ENCODE peak calls at places on chromosome 3, in four cellular contexts. W, Y, L and R are unnamed samples.

GRCh38 chr3:159654183-159655134 is 334.2 kb upstream of the IL12A start:
- ATAC-seq in L (no peak), Y (no peak), W (no peak), R (no peak)

GRCh38 chr3:115399751-115400150 is 223.6 kb upstream of the GAP43 start:
- ATAC-seq in W (no peak), L (no peak), Y (no peak), R (no peak)

GRCh38 chr3:101898062-101898461 is 48.7 kb downstream of the NFKBIZ start:
- ATAC-seq in Y (no peak), W (no peak), L (no peak), R (no peak)

GRCh38 chr3:123096126-123096525 is 29.3 kb downstream of the PDIA5 start:
- ATAC-seq in W (no peak), L (no peak), Y (no peak), R (no peak)

GRCh38 chr3:68088636-68089035 is 434.2 kb upstream of the SUCLG2 start:
- ATAC-seq in W (no peak), L (no peak), Y (no peak), R (no peak)

GRCh38 chr3:149934524-149934923 is 36.2 kb downstream of the PFN2 start:
- ATAC-seq in W (no peak), Y (no peak), L (no peak), R (peak; percentile 95)

GRCh38 chr3:99472385-99472784 is 166.0 kb upstream of the COL8A1 start:
- ATAC-seq in L (no peak), Y (no peak), W (no peak), R (no peak)

GRCh38 chr3:73808862-73809509 is 184.2 kb upstream of the PDZRN3 start:
- ATAC-seq in Y (no peak), W (no peak), L (no peak), R (no peak)

GRCh38 chr3:8972614-8973013 is 9.3 kb upstream of the RAD18 start:
- ATAC-seq in Y (no peak), L (peak; percentile 22), W (peak; percentile 98), R (no peak)

GRCh38 chr3:132325103-132325606 is 7.9 kb downstream of the ACP3 start:
- ATAC-seq in L (no peak), W (no peak), Y (no peak), R (peak; percentile 90)

GRCh38 chr3:94001191-94001590 is 21.2 kb downstream of the ARL13B start:
- ATAC-seq in W (no peak), Y (no peak), L (no peak), R (no peak)

GRCh38 chr3:187968883-187969580 is 184.9 kb upstream of the LPP start:
- ATAC-seq in Y (no peak), W (no peak), L (peak; percentile 79), R (peak; percentile 79)

GRCh38 chr3:153624310-153625030 is 462.4 kb downstream of the RAP2B start:
- ATAC-seq in W (no peak), L (no peak), Y (no peak), R (no peak)

GRCh38 chr3:135801018-135801417 is 164.5 kb upstream of the PPP2R3A start:
- ATAC-seq in L (no peak), Y (no peak), W (no peak), R (no peak)

GRCh38 chr3:22161315-22161714 is 410.3 kb upstream of the ZNF385D start:
- ATAC-seq in L (no peak), Y (no peak), W (no peak), R (no peak)

GRCh38 chr3:96813820-96814580 is 394 bp upstream of the EPHA6 start:
- ATAC-seq in W (no peak), Y (peak; percentile 83), L (peak; percentile 80), R (peak; percentile 77)

GRCh38 chr3:194367992-194368841 is 1.3 kb downstream of the LRRC15 start:
- ATAC-seq in Y (no peak), W (no peak), L (no peak), R (no peak)

GRCh38 chr3:184942735-184943134 is 130.8 kb downstream of the VPS8 start:
- ATAC-seq in Y (no peak), L (no peak), W (no peak), R (no peak)

GRCh38 chr3:162285252-162285651 is 788.6 kb downstream of the OTOL1 start:
- ATAC-seq in W (no peak), L (no peak), Y (no peak), R (no peak)

GRCh38 chr3:30671527-30672286 is 65.3 kb downstream of the TGFBR2 start:
- ATAC-seq in L (peak; percentile 25), W (no peak), Y (no peak), R (no peak)

GRCh38 chr3:155308831-155309230 is 15.3 kb upstream of the STRIT1 start:
- ATAC-seq in W (no peak), Y (no peak), L (no peak), R (no peak)

GRCh38 chr3:59056706-59057105 is 6.9 kb upstream of the CFAP20DC start:
- ATAC-seq in L (no peak), Y (no peak), W (no peak), R (no peak)

GRCh38 chr3:186788482-186789370 is 5.3 kb downstream of the EIF4A2 start:
- ATAC-seq in Y (no peak), W (peak; percentile 0), L (no peak), R (no peak)

GRCh38 chr3:46995901-46996562 is 16.6 kb downstream of the NBEAL2 start:
- ATAC-seq in W (no peak), Y (no peak), L (no peak), R (no peak)

GRCh38 chr3:55804170-55805095 is 317.3 kb upstream of the WNT5A start:
- ATAC-seq in L (no peak), Y (no peak), W (no peak), R (no peak)

GRCh38 chr3:142285057-142285666 is 59.8 kb upstream of the GK5 start:
- ATAC-seq in W (peak; percentile 99), Y (no peak), L (no peak), R (no peak)

GRCh38 chr3:149417174-149417573 is 39.7 kb upstream of the TM4SF1 start:
- ATAC-seq in L (no peak), Y (no peak), W (no peak), R (no peak)

GRCh38 chr3:172869356-172869755 is 118.8 kb downstream of the ECT2 start:
- ATAC-seq in W (no peak), L (no peak), Y (no peak), R (no peak)

GRCh38 chr3:8416965-8417364 is 84.7 kb upstream of the LMCD1 start:
- ATAC-seq in Y (peak; percentile 30), L (peak; percentile 73), W (peak; percentile 98), R (no peak)

GRCh38 chr3:115713247-115713646 is 89.9 kb downstream of the GAP43 start:
- ATAC-seq in Y (no peak), W (no peak), L (no peak), R (no peak)

GRCh38 chr3:39147374-39147709 is 6.0 kb downstream of the CSRNP1 start:
- ATAC-seq in Y (peak; percentile 2), L (no peak), W (peak; percentile 1), R (no peak)

GRCh38 chr3:64836097-64836496 is 148.3 kb upstream of the ADAMTS9 start:
- ATAC-seq in W (no peak), Y (no peak), L (no peak), R (no peak)

GRCh38 chr3:35773398-35773797 is 134.1 kb downstream of the ARPP21 start:
- ATAC-seq in L (no peak), Y (no peak), W (no peak), R (no peak)

DNA sequence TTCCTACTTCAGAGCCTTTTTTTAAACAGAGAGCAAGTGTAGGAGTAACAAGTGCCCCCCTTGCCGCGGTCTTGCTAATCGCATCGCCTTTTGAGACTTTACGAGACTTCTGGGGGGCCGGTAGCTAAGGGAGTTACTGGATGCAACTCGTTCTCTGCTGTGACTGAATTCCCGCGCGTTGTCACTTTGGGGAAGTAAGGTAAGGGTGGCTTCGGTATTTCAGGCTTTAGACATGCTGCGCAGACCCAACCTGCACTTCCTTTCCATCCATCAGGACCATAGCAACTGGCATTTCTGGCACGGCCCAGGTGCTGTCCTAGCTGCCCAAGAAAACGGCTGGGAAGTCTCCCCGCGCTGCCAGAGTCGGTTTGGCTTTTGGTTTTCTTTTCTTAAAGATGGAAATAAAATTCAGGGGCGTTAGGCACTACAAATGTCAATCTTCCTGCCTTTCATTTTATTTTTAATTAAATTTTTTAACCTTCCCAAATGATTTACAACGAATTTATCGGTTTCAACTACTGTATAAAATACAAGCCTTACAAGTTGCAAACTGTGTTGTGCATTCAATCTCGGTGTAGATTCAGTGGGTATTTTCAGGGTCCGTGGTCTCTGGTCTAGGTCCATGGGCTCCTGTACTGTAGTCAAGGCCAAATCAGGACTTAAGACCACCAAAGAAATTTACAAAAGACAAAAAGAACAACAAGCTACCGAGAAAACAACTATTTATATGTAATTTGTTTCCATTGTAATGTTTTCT is 3.5 kb downstream of the MECOM start:
- ATAC-seq in W (no peak), L (no peak), Y (no peak), R (no peak)
- H3K4me1 ChIP-seq in W (peaks cover 23% of the 10 kb centered on the region), L (peaks cover 19% of the 10 kb centered on the region), Y (peaks cover 20% of the 10 kb centered on the region), R (no peaks in the 10 kb centered on the region)

GRCh38 chr3:43156812-43157455 is 51.1 kb upstream of the POMGNT2 start:
- ATAC-seq in W (no peak), Y (no peak), L (no peak), R (no peak)

GRCh38 chr3:43161684-43162512 is 56.0 kb upstream of the POMGNT2 start:
- ATAC-seq in W (peak; percentile 70), Y (no peak), L (peak; percentile 62), R (no peak)

GRCh38 chr3:43160664-43161063 is 54.8 kb upstream of the POMGNT2 start:
- ATAC-seq in Y (no peak), L (no peak), W (no peak), R (no peak)

GRCh38 chr3:43162573-43163084 is 56.8 kb upstream of the POMGNT2 start:
- ATAC-seq in L (no peak), W (no peak), Y (no peak), R (no peak)

GRCh38 chr3:43159496-43160255 is 53.8 kb upstream of the POMGNT2 start:
- ATAC-seq in Y (no peak), W (no peak), L (no peak), R (no peak)
- H3K4me3 ChIP-seq in Y (no peak overlapping the region), W (no peak overlapping the region), L (no peak overlapping the region), R (no peak overlapping the region)

DNA sequence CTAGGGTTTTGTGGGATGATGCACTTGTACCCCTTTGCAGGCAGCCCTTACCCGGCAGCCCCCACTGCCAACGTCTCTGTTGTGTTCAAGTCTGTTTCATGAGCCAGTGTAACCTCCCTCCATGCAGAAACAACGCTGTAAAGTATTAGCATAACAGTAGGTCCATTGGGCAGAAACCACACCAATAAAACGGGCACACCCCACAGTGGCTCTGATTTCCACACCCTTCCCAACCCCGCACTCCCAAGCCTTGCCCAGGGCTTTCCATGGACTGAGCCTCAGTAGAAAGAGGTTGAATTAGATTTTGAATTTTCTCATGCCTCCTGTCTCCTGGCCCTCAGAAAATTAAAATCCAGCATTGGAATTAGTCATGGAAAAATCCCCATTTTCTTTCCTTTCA is 124.5 kb downstream of the CACNA1D start:
- ATAC-seq in L (no peak), Y (no peak), W (no peak), R (no peak)
- TF ChIP-seq EP300 in L (no peak), Y (no peak), W (no peak), R (no peak)

GRCh38 chr3:52688266-52688665 is 2.4 kb downstream of the GNL3 start:
- ATAC-seq in L (no peak), W (no peak), Y (no peak), R (no peak)
- H3K4me1 ChIP-seq in L (peaks cover 73% of the 10 kb centered on the region), W (peaks cover 3% of the 10 kb centered on the region), Y (peaks cover 36% of the 10 kb centered on the region), R (peaks cover 5% of the 10 kb centered on the region)